ENCODE peak calls at places on chromosomes 11 and 22, in four cellular contexts. M is KBM-7, G is hepatic stellate cell, J is EL. Z is an unnamed sample.
A peak's percentile ranks its signal among the peaks of the same experiment; 100 is the strongest.

GRCh38 chr11:83025267-83025704 is 46.4 kb downstream of the RAB30 start:
- DNase-seq in J (peak; percentile 28), G (no peak), M (no peak), Z (no peak)

GRCh38 chr11:88695701-88696414 is 358.3 kb upstream of the CTSC start:
- DNase-seq in G (no peak), M (no peak), J (no peak), Z (no peak)

GRCh38 chr22:29753808-29754657 is 12.8 kb downstream of the ZMAT5 start:
- DNase-seq in G (no peak), J (no peak), M (no peak), Z (no peak)

GRCh38 chr22:50725597-50725996 is 12.4 kb upstream of the ACR start:
- DNase-seq in G (no peak), J (no peak), M (no peak), Z (no peak)

GRCh38 chr11:103609117-103610066 is 427.0 kb upstream of the DDI1 start:
- DNase-seq in M (no peak), G (peak; percentile 62), J (peak; percentile 96), Z (no peak)

GRCh38 chr22:45429424-45429823 is 15.9 kb downstream of the RIBC2 start:
- DNase-seq in M (no peak), G (no peak), J (no peak), Z (no peak)

GRCh38 chr11:104337273-104337672 is 173.3 kb upstream of the PDGFD start:
- DNase-seq in M (no peak), J (no peak), G (no peak), Z (no peak)

GRCh38 chr11:96579642-96580041 is 189.8 kb downstream of the JRKL start:
- DNase-seq in G (no peak), J (no peak), M (no peak), Z (no peak)

GRCh38 chr11:77377734-77378133 is 76.2 kb upstream of the GDPD4 start:
- DNase-seq in J (peak; percentile 17), M (peak; percentile 11), G (no peak), Z (no peak)

GRCh38 chr11:11010624-11011127 is 152.8 kb upstream of the ZBED5 start:
- DNase-seq in G (peak; percentile 25), J (peak; percentile 17), M (peak; percentile 50), Z (no peak)

GRCh38 chr11:62315416-62315815 is 16.5 kb upstream of the SCGB1D4 start:
- DNase-seq in J (no peak), M (no peak), G (no peak), Z (no peak)

GRCh38 chr11:127931811-127932210 is 655.5 kb downstream of the ETS1 start:
- DNase-seq in J (no peak), M (no peak), G (no peak), Z (no peak)

Z was measured in T-helper 1 cell.